ENCODE peak calls at places on chromosomes 13 and 19, in six cellular contexts. One of them, this sample, is unnamed.

GRCh38 chr13:51619614-51620013 is 35.4 kb downstream of the WDFY2 start:
- DNase-seq in adrenal gland: no peak
- DNase-seq in ovary: no peak
- DNase-seq in endothelial cell of umbilical vein: no peak
- DNase-seq in endodermal cell: no peak
- DNase-seq in fibroblast of lung: peak
- DNase-seq in this sample: no peak

GRCh38 chr19:41027273-41027967 is 36.3 kb downstream of the CYP2B6 start:
- DNase-seq in endothelial cell of umbilical vein: no peak
- DNase-seq in fibroblast of lung: no peak
- DNase-seq in adrenal gland: no peak
- DNase-seq in endodermal cell: no peak
- DNase-seq in ovary: no peak
- DNase-seq in this sample: no peak

GRCh38 chr19:42272535-42272897 is 3.5 kb downstream of the CIC start:
- DNase-seq in ovary: no peak
- DNase-seq in endothelial cell of umbilical vein: no peak
- DNase-seq in endodermal cell: no peak
- DNase-seq in fibroblast of lung: no peak
- DNase-seq in adrenal gland: peak
- DNase-seq in this sample: no peak

GRCh38 chr13:90640976-90641375 is 706.5 kb upstream of the MIR17HG start:
- DNase-seq in endothelial cell of umbilical vein: no peak
- DNase-seq in adrenal gland: no peak
- DNase-seq in ovary: no peak
- DNase-seq in fibroblast of lung: peak
- DNase-seq in endodermal cell: no peak
- DNase-seq in this sample: no peak

GRCh38 chr13:79869326-79869725 is 388.4 kb downstream of the NDFIP2 start:
- DNase-seq in ovary: no peak
- DNase-seq in endodermal cell: no peak
- DNase-seq in endothelial cell of umbilical vein: peak
- DNase-seq in fibroblast of lung: peak
- DNase-seq in adrenal gland: no peak
- DNase-seq in this sample: no peak

GRCh38 chr13:76398426-76398825 is 487.8 kb downstream of the KCTD12 start:
- DNase-seq in endodermal cell: no peak
- DNase-seq in ovary: no peak
- DNase-seq in endothelial cell of umbilical vein: no peak
- DNase-seq in adrenal gland: no peak
- DNase-seq in fibroblast of lung: no peak
- DNase-seq in this sample: no peak

GRCh38 chr19:1864480-1865171 is 1.2 kb upstream of the KLF16 start:
- DNase-seq in adrenal gland: peak
- DNase-seq in fibroblast of lung: peak
- DNase-seq in endodermal cell: peak
- DNase-seq in ovary: peak
- DNase-seq in endothelial cell of umbilical vein: peak
- DNase-seq in this sample: peak

GRCh38 chr19:35528218-35529038 is at the start of gene SBSN:
- DNase-seq in endothelial cell of umbilical vein: no peak
- DNase-seq in endodermal cell: no peak
- DNase-seq in adrenal gland: no peak
- DNase-seq in fibroblast of lung: peak
- DNase-seq in ovary: no peak
- DNase-seq in this sample: no peak

GRCh38 chr19:4083677-4084546 is 17.2 kb upstream of the ZBTB7A start:
- DNase-seq in fibroblast of lung: no peak
- DNase-seq in endodermal cell: no peak
- DNase-seq in adrenal gland: no peak
- DNase-seq in ovary: no peak
- DNase-seq in endothelial cell of umbilical vein: no peak
- DNase-seq in this sample: peak

GRCh38 chr13:32150794-32151193 is 119.2 kb downstream of the FRY start:
- DNase-seq in ovary: peak
- DNase-seq in adrenal gland: peak
- DNase-seq in endothelial cell of umbilical vein: no peak
- DNase-seq in endodermal cell: no peak
- DNase-seq in fibroblast of lung: peak
- DNase-seq in this sample: peak

GRCh38 chr13:40206241-40207109 is 460.0 kb downstream of the FOXO1 start:
- DNase-seq in endothelial cell of umbilical vein: peak
- DNase-seq in endodermal cell: no peak
- DNase-seq in fibroblast of lung: peak
- DNase-seq in adrenal gland: no peak
- DNase-seq in ovary: no peak
- DNase-seq in this sample: no peak
- H3K27ac ChIP-seq in endothelial cell of umbilical vein: peak
- H3K27ac ChIP-seq in endodermal cell: no peak
- H3K27ac ChIP-seq in fibroblast of lung: no peak
- H3K27ac ChIP-seq in adrenal gland: no peak
- H3K27ac ChIP-seq in ovary: no peak
- H3K27ac ChIP-seq in this sample: peak

GRCh38 chr13:23620211-23620610 is 50.0 kb downstream of the TNFRSF19 start:
- DNase-seq in adrenal gland: no peak
- DNase-seq in ovary: no peak
- DNase-seq in endothelial cell of umbilical vein: no peak
- DNase-seq in endodermal cell: no peak
- DNase-seq in fibroblast of lung: no peak
- DNase-seq in this sample: no peak

GRCh38 chr13:23617551-23618014 is 47.4 kb downstream of the TNFRSF19 start:
- DNase-seq in endothelial cell of umbilical vein: no peak
- DNase-seq in ovary: no peak
- DNase-seq in endodermal cell: no peak
- DNase-seq in adrenal gland: no peak
- DNase-seq in fibroblast of lung: peak
- DNase-seq in this sample: no peak

GRCh38 chr13:23619073-23619855 is 49.1 kb downstream of the TNFRSF19 start:
- DNase-seq in adrenal gland: no peak
- DNase-seq in endodermal cell: no peak
- DNase-seq in fibroblast of lung: peak
- DNase-seq in endothelial cell of umbilical vein: peak
- DNase-seq in ovary: no peak
- DNase-seq in this sample: no peak

GRCh38 chr13:23616228-23616627 is 46.0 kb downstream of the TNFRSF19 start:
- DNase-seq in fibroblast of lung: no peak
- DNase-seq in ovary: no peak
- DNase-seq in endodermal cell: no peak
- DNase-seq in endothelial cell of umbilical vein: no peak
- DNase-seq in adrenal gland: no peak
- DNase-seq in this sample: no peak

GRCh38 chr13:23618341-23618740 is 48.1 kb downstream of the TNFRSF19 start:
- DNase-seq in endodermal cell: no peak
- DNase-seq in fibroblast of lung: peak
- DNase-seq in ovary: no peak
- DNase-seq in adrenal gland: no peak
- DNase-seq in endothelial cell of umbilical vein: peak
- DNase-seq in this sample: no peak
- H3K27ac ChIP-seq in endodermal cell: no peak
- H3K27ac ChIP-seq in fibroblast of lung: peak
- H3K27ac ChIP-seq in ovary: no peak
- H3K27ac ChIP-seq in adrenal gland: no peak
- H3K27ac ChIP-seq in endothelial cell of umbilical vein: peak
- H3K27ac ChIP-seq in this sample: no peak

DNA sequence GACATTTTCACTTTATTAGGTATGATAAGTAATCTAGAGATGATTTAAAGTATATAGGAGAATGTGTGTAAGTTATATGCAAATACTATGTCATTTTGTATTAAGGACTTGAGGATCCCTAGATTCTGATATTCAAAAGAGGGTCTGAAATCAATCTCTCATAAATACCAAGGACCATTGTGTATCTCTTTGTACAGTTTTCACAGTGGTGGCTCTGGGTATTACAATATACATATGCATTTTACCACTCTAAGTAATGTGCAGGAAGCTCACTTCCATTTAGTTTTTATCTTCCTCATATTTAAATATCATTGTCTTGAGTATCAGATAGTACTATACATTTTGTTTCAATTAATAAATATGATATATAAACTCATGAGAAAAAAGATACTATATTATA is 862.6 kb upstream of the PCDH20 start:
- DNase-seq in endodermal cell: no peak
- DNase-seq in ovary: no peak
- DNase-seq in adrenal gland: no peak
- DNase-seq in endothelial cell of umbilical vein: no peak
- DNase-seq in fibroblast of lung: no peak
- DNase-seq in this sample: no peak
- H3K27ac ChIP-seq in endodermal cell: no peak
- H3K27ac ChIP-seq in ovary: no peak
- H3K27ac ChIP-seq in adrenal gland: no peak
- H3K27ac ChIP-seq in endothelial cell of umbilical vein: no peak
- H3K27ac ChIP-seq in fibroblast of lung: no peak
- H3K27ac ChIP-seq in this sample: no peak

GRCh38 chr19:15450528-15450890 is 753 bp upstream of the WIZ start:
- DNase-seq in adrenal gland: no peak
- DNase-seq in endodermal cell: no peak
- DNase-seq in ovary: no peak
- DNase-seq in endothelial cell of umbilical vein: no peak
- DNase-seq in fibroblast of lung: no peak
- DNase-seq in this sample: no peak
- H3K27ac ChIP-seq in adrenal gland: no peak
- H3K27ac ChIP-seq in endodermal cell: no peak
- H3K27ac ChIP-seq in ovary: peak
- H3K27ac ChIP-seq in endothelial cell of umbilical vein: no peak
- H3K27ac ChIP-seq in fibroblast of lung: no peak
- H3K27ac ChIP-seq in this sample: peak

This sample was measured in transverse colon.